ENCODE peak calls at places on chromosome 6, in six cellular contexts. K is IMR-90, S is uterus, U is upper lobe of left lung, L is heart right ventricle, P is cardiac muscle cell. V is an unnamed sample.

GRCh38 chr6:9527679-9528286 is 887.1 kb downstream of the TFAP2A start:
- DNase-seq in U (no peak), P (no peak), K (no peak), L (no peak), S (no peak), V (no peak)

GRCh38 chr6:33914519-33915120 is 110.8 kb upstream of the MLN start:
- DNase-seq in P (no peak), U (no peak), K (no peak), S (no peak), L (no peak), V (peak; percentile 10)

GRCh38 chr6:24057030-24057429 is 69.0 kb upstream of the NRSN1 start:
- DNase-seq in P (no peak), K (no peak), U (no peak), S (no peak), L (no peak), V (no peak)

GRCh38 chr6:162211022-162211421 is 516.5 kb downstream of the PRKN start:
- DNase-seq in P (no peak), U (no peak), K (no peak), S (no peak), L (no peak), V (no peak)

GRCh38 chr6:133827766-133828165 is 61.1 kb upstream of the TCF21 start:
- DNase-seq in P (no peak), S (no peak), K (no peak), U (no peak), L (no peak), V (no peak)

GRCh38 chr6:21079468-21080048 is 514.0 kb upstream of the SOX4 start:
- DNase-seq in S (no peak), K (peak; percentile 20), L (no peak), P (no peak), U (no peak), V (no peak)

GRCh38 chr6:152461556-152461955 is 175.6 kb downstream of the SYNE1 start:
- DNase-seq in K (peak; percentile 35), S (no peak), P (no peak), L (no peak), U (no peak), V (peak; percentile 55)

GRCh38 chr6:162099685-162100084 is 627.9 kb downstream of the PRKN start:
- DNase-seq in P (no peak), U (no peak), K (peak; percentile 36), S (no peak), L (no peak), V (peak; percentile 1)

GRCh38 chr6:71299541-71300470 is 11.2 kb downstream of the OGFRL1 start:
- DNase-seq in S (no peak), K (peak; percentile 8), L (no peak), P (no peak), U (no peak), V (no peak)

GRCh38 chr6:93468291-93468690 is 48.9 kb upstream of the EPHA7 start:
- DNase-seq in L (no peak), K (no peak), P (peak; percentile 27), U (no peak), S (no peak), V (peak; percentile 6)

GRCh38 chr6:89675949-89676753 is 37.6 kb upstream of the LYRM2 start:
- DNase-seq in L (no peak), U (no peak), K (peak; percentile 84), S (no peak), P (no peak), V (no peak)

GRCh38 chr6:14975124-14975815 is 270.6 kb upstream of the JARID2 start:
- DNase-seq in K (peak; percentile 43), U (no peak), S (no peak), P (no peak), L (no peak), V (peak; percentile 75)

GRCh38 chr6:145539831-145540230 is 195.5 kb downstream of the EPM2A start:
- DNase-seq in L (no peak), U (no peak), P (no peak), S (no peak), K (peak; percentile 13), V (no peak)

GRCh38 chr6:72787521-72788031 is 165.7 kb downstream of the KCNQ5 start:
- DNase-seq in L (no peak), P (peak; percentile 90), K (peak; percentile 78), U (peak; percentile 44), S (no peak), V (peak; percentile 51)

GRCh38 chr6:125867483-125867935 is 76.7 kb downstream of the NCOA7 start:
- DNase-seq in P (no peak), K (peak; percentile 84), U (peak; percentile 87), S (no peak), L (no peak), V (peak; percentile 6)

GRCh38 chr6:125866433-125866832 is 75.7 kb downstream of the NCOA7 start:
- DNase-seq in U (no peak), S (no peak), K (no peak), L (no peak), P (no peak), V (no peak)

GRCh38 chr6:125869427-125869826 is 78.7 kb downstream of the NCOA7 start:
- DNase-seq in L (peak; percentile 35), U (no peak), K (no peak), S (no peak), P (no peak), V (no peak)

GRCh38 chr6:125868996-125869395 is 78.2 kb downstream of the NCOA7 start:
- DNase-seq in P (no peak), S (peak; percentile 26), L (peak; percentile 63), K (no peak), U (no peak), V (no peak)

DNA sequence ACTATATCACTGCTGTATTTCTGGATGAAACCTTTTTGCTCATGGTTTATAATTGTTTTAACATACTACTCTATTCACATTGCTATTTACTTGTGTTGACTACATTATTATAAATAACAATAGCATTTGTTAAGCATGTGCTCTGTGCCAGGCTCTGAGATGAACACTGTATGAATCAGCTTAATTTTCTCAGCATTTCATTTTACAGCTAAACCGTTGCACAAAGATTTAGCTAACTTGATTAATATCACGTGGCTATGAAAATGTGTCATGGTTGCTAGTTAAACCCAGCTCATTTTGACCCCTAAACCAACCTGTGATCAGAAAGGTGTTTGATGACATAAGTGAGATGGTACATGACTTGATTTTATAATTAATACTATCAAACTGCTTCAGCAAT is 77.5 kb downstream of the NCOA7 start:
- DNase-seq in P (no peak), U (no peak), L (no peak), S (no peak), K (no peak), V (no peak)
- H3K4me1 ChIP-seq in P (no peaks in the 10 kb centered on the region), U (no peaks in the 10 kb centered on the region), L (peaks cover 8% of the 10 kb centered on the region), S (no peaks in the 10 kb centered on the region), K (peaks cover 6% of the 10 kb centered on the region), V (no peaks in the 10 kb centered on the region)

DNA sequence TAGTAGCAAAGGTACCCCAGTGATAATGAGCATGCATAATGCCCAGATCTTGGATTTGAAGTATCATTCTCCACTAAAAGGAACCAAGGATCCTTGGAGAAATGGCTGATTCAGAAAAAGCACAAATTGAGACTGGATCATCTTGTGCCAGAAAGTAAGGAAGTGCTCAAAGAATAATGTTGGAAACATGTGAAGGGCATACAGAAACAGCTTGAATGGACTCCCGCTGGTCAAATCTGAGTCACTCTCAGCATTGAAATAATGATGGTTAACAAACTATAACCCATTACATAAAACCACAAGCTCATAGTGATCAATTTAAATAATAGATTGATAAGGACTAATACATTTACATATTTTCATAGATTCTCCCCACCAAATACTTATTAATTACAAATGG is 3.6 kb upstream of the OSTM1 start:
- DNase-seq in S (no peak), U (no peak), L (no peak), K (no peak), P (no peak), V (peak; percentile 35)
- TF ChIP-seq CTCF in S (no peak), U (no peak), L (no peak), K (no peak), P (no peak), V (no peak)

GRCh38 chr6:156752666-156753301 is 24.4 kb upstream of the ARID1B start:
- DNase-seq in S (no peak), U (peak; percentile 35), K (no peak), L (peak; percentile 20), P (no peak), V (no peak)
- H3K4me3 ChIP-seq in S (no peak overlapping the region), U (no peak overlapping the region), K (no peak overlapping the region), L (no peak overlapping the region), P (no peak overlapping the region), V (no peak overlapping the region)

GRCh38 chr6:4352731-4353130 is 217.4 kb upstream of the ECI2 start:
- DNase-seq in P (no peak), S (no peak), K (peak; percentile 34), U (no peak), L (no peak), V (no peak)

GRCh38 chr6:4356899-4357659 is 221.7 kb upstream of the ECI2 start:
- DNase-seq in P (no peak), S (no peak), U (no peak), K (no peak), L (no peak), V (no peak)

GRCh38 chr6:4351857-4352669 is 216.7 kb upstream of the ECI2 start:
- DNase-seq in S (peak; percentile 75), P (no peak), L (peak; percentile 75), U (peak; percentile 34), K (peak; percentile 95), V (peak; percentile 79)

GRCh38 chr6:4354181-4354580 is 218.8 kb upstream of the ECI2 start:
- DNase-seq in U (no peak), S (no peak), K (no peak), P (no peak), L (no peak), V (no peak)

DNA sequence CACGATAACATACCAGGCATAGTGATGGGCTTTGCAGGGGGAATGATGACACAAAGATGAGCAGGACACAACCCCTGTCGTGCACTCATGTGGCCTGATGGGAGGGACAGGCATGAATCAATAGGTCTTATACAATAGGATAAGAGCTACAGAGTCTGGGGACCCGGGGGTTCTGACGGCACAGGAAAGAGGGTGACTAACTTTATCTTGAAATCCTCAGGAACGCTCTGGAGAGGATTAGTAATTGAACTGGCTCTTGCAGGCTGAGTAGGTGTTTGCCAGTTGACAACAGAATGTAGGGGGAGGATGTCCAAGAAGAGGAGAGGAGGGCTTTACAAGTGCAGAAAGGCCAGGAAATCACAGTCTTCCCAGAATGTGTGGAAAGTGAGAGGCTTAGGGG is 219.9 kb upstream of the ECI2 start:
- DNase-seq in U (no peak), P (peak; percentile 46), L (no peak), S (no peak), K (peak; percentile 95), V (peak; percentile 56)
- H3K4me1 ChIP-seq in U (peaks cover 9% of the 10 kb centered on the region), P (peaks cover 11% of the 10 kb centered on the region), L (peaks cover 33% of the 10 kb centered on the region), S (no peaks in the 10 kb centered on the region), K (peaks cover 28% of the 10 kb centered on the region), V (peaks cover 18% of the 10 kb centered on the region)

DNA sequence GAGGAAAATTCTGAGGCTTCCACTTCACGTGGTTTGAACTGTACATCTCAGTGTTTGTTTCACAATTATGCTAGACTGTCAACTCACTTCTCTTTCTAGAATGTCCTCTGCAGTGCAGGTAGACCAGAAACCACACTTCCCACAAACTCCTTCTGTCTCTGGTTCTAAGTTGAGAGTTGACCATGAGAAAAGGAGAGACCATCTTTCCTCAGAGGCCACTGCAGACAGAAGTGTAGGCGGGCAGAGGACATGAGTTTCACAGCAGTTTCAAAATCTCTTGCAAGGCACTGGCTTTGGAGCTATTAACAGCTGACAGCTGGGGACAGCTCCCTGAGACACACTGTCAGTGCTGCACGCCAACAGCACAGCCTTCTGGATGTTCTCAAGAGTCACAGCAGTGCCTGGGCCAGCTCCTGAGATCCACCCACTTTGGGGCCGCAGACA is 55.4 kb upstream of the MOXD1 start:
- DNase-seq in U (peak; percentile 44), L (peak; percentile 39), P (peak; percentile 84), K (no peak), S (no peak), V (no peak)
- TF ChIP-seq CTCF in U (peak; percentile 12), L (no peak), P (no peak), K (no peak), S (no peak), V (no peak)

V was measured in A673.